ENCODE peak calls at places on chromosome 11, in four cellular contexts. Z is RCC 7860, U is endothelial cell, O is coronary artery. D is an unnamed sample.

GRCh38 chr11:45414082-45414481 is 127.9 kb upstream of the SYT13 start:
- DNase-seq in U (no peak), O (no peak), Z (no peak), D (no peak)

GRCh38 chr11:120945042-120945441 is 78.9 kb upstream of the TBCEL start:
- DNase-seq in O (no peak), U (no peak), Z (no peak), D (no peak)

GRCh38 chr11:65852508-65853248 is 5.3 kb downstream of the CFL1 start:
- DNase-seq in O (no peak), U (no peak), Z (no peak), D (no peak)

GRCh38 chr11:30788849-30789248 is 202.7 kb upstream of the MPPED2 start:
- DNase-seq in Z (no peak), O (no peak), U (no peak), D (no peak)

GRCh38 chr11:61747389-61748285 is 4.8 kb upstream of the MYRF start:
- DNase-seq in Z (peak), U (peak), O (no peak), D (peak)

GRCh38 chr11:118622376-118623290 is 15.2 kb downstream of the PHLDB1 start:
- DNase-seq in U (no peak), Z (peak), O (no peak), D (peak)

GRCh38 chr11:33889821-33890378 is 2.0 kb downstream of the LMO2 start:
- DNase-seq in Z (no peak), U (no peak), O (no peak), D (no peak)

GRCh38 chr11:92325416-92325815 is 100.8 kb downstream of the FAT3 start:
- DNase-seq in Z (no peak), O (no peak), U (no peak), D (no peak)

GRCh38 chr11:68282141-68282860 is 10.5 kb upstream of the C11orf24 start:
- DNase-seq in O (no peak), U (no peak), Z (no peak), D (no peak)

GRCh38 chr11:8765294-8765693 is 82.7 kb downstream of the RPL27A start:
- DNase-seq in U (no peak), Z (peak), O (no peak), D (no peak)

GRCh38 chr11:79092791-79093313 is 348.0 kb downstream of the TENM4 start:
- DNase-seq in O (no peak), U (no peak), Z (peak), D (peak)